ENCODE peak calls at places on chromosomes 6 and 20, in six cellular contexts. J is ovary, H is adrenal gland, D is Peyer's patch, M is HepG2, L is vagina. W is an unnamed sample.

GRCh38 chr6:18509871-18510643 is 122.9 kb downstream of the RNF144B start:
- DNase-seq in J (no peak), H (no peak), D (no peak), M (no peak), L (no peak), W (no peak)

GRCh38 chr6:32415521-32416019 is 8.6 kb upstream of the BTNL2 start:
- DNase-seq in J (peak), H (peak), D (peak), M (peak), L (no peak), W (peak)

GRCh38 chr6:131117866-131118265 is 17.4 kb upstream of the AKAP7 start:
- DNase-seq in J (no peak), H (no peak), D (no peak), M (no peak), L (no peak), W (no peak)

GRCh38 chr6:90177544-90178293 is 118.9 kb downstream of the BACH2 start:
- DNase-seq in J (no peak), H (no peak), D (no peak), M (no peak), L (no peak), W (no peak)

GRCh38 chr6:4352731-4353130 is 217.4 kb upstream of the ECI2 start:
- DNase-seq in J (no peak), H (no peak), D (no peak), M (no peak), L (no peak), W (no peak)

GRCh38 chr6:89941031-89941775 is 46.9 kb downstream of the GJA10 start:
- DNase-seq in J (peak), H (no peak), D (no peak), M (peak), L (no peak), W (no peak)

GRCh38 chr6:131023834-131024504 is 39.1 kb downstream of the EPB41L2 start:
- DNase-seq in J (no peak), H (no peak), D (no peak), M (no peak), L (no peak), W (no peak)

GRCh38 chr6:139655783-139656705 is 281.6 kb upstream of the CITED2 start:
- DNase-seq in J (no peak), H (no peak), D (peak), M (peak), L (no peak), W (no peak)

GRCh38 chr20:43590036-43590391 is 723 bp upstream of the IFT52 start:
- DNase-seq in J (no peak), H (peak), D (no peak), M (peak), L (no peak), W (no peak)

GRCh38 chr6:3366596-3367413 is 90.0 kb downstream of the SLC22A23 start:
- DNase-seq in J (no peak), H (no peak), D (no peak), M (peak), L (no peak), W (no peak)

GRCh38 chr20:36279776-36280175 is 26.4 kb upstream of the DLGAP4 start:
- DNase-seq in J (no peak), H (no peak), D (no peak), M (no peak), L (no peak), W (no peak)

GRCh38 chr6:169316651-169317050 is 63.0 kb upstream of the THBS2 start:
- DNase-seq in J (no peak), H (no peak), D (no peak), M (no peak), L (no peak), W (no peak)

GRCh38 chr6:21840428-21840827 is 246.9 kb downstream of the SOX4 start:
- DNase-seq in J (no peak), H (no peak), D (no peak), M (no peak), L (no peak), W (no peak)

GRCh38 chr6:47897233-47897632 is 115.4 kb downstream of the OPN5 start:
- DNase-seq in J (no peak), H (no peak), D (no peak), M (no peak), L (no peak), W (no peak)

GRCh38 chr6:1792989-1793388 is 183.3 kb downstream of the FOXC1 start:
- DNase-seq in J (no peak), H (no peak), D (no peak), M (peak), L (no peak), W (peak)

GRCh38 chr6:56416247-56416646 is 168.9 kb upstream of the COL21A1 start:
- DNase-seq in J (no peak), H (no peak), D (no peak), M (no peak), L (no peak), W (no peak)

GRCh38 chr6:14792118-14792955 is 453.5 kb upstream of the JARID2 start:
- DNase-seq in J (no peak), H (no peak), D (no peak), M (no peak), L (no peak), W (no peak)

GRCh38 chr20:20452254-20452676 is 84.4 kb downstream of the INSM1 start:
- DNase-seq in J (peak), H (peak), D (peak), M (no peak), L (no peak), W (no peak)

GRCh38 chr20:56249244-56249955 is 868 bp downstream of the MC3R start:
- DNase-seq in J (peak), H (peak), D (no peak), M (peak), L (no peak), W (peak)

GRCh38 chr6:113857565-113858066 is 471 bp downstream of the MARCKS start:
- DNase-seq in J (peak), H (peak), D (peak), M (no peak), L (no peak), W (no peak)

GRCh38 chr6:16712250-16712930 is 48.9 kb downstream of the ATXN1 start:
- DNase-seq in J (no peak), H (peak), D (no peak), M (no peak), L (no peak), W (no peak)

GRCh38 chr6:113630738-113631535 is 226.2 kb upstream of the MARCKS start:
- DNase-seq in J (no peak), H (peak), D (peak), M (no peak), L (no peak), W (no peak)

GRCh38 chr20:32482251-32483220 is 102.6 kb downstream of the NOL4L start:
- DNase-seq in J (peak), H (peak), D (peak), M (no peak), L (no peak), W (no peak)

GRCh38 chr6:55281215-55281614 is 46.1 kb upstream of the GFRAL start:
- DNase-seq in J (no peak), H (no peak), D (no peak), M (no peak), L (no peak), W (no peak)

GRCh38 chr6:115091461-115091860 is 748.6 kb upstream of the HS3ST5 start:
- DNase-seq in J (no peak), H (no peak), D (no peak), M (no peak), L (no peak), W (no peak)

GRCh38 chr6:98845201-98846020 is 11.0 kb downstream of the POU3F2 start:
- DNase-seq in J (peak), H (peak), D (peak), M (peak), L (no peak), W (peak)

GRCh38 chr6:168737481-168737880 is 296.5 kb downstream of the SMOC2 start:
- DNase-seq in J (no peak), H (no peak), D (no peak), M (peak), L (no peak), W (no peak)

GRCh38 chr20:36092424-36093024 is 62.0 kb upstream of the EPB41L1 start:
- DNase-seq in J (peak), H (peak), D (no peak), M (no peak), L (no peak), W (peak)

GRCh38 chr20:12902992-12903391 is 105.8 kb upstream of the SPTLC3 start:
- DNase-seq in J (no peak), H (no peak), D (no peak), M (no peak), L (no peak), W (no peak)

GRCh38 chr6:166760288-166760687 is 133.2 kb upstream of the RPS6KA2 start:
- DNase-seq in J (no peak), H (no peak), D (no peak), M (no peak), L (no peak), W (no peak)

GRCh38 chr6:166578536-166579233 is 7.8 kb downstream of the RAMACL start:
- DNase-seq in J (no peak), H (no peak), D (no peak), M (no peak), L (peak), W (no peak)

GRCh38 chr20:20894280-20894679 is 181.8 kb upstream of the RALGAPA2 start:
- DNase-seq in J (no peak), H (no peak), D (no peak), M (no peak), L (no peak), W (no peak)

GRCh38 chr6:138401960-138402832 is 1.8 kb upstream of the HEBP2 start:
- DNase-seq in J (no peak), H (no peak), D (no peak), M (no peak), L (no peak), W (no peak)

GRCh38 chr6:138403324-138403800 is 661 bp upstream of the HEBP2 start:
- DNase-seq in J (peak), H (peak), D (peak), M (no peak), L (no peak), W (peak)

GRCh38 chr6:138404666-138405337 is 779 bp downstream of the HEBP2 start:
- DNase-seq in J (peak), H (peak), D (peak), M (no peak), L (no peak), W (peak)

GRCh38 chr6:138402833-138403187 is 1.2 kb upstream of the HEBP2 start:
- DNase-seq in J (no peak), H (no peak), D (no peak), M (no peak), L (no peak), W (no peak)

GRCh38 chr6:138403801-138404665 is at the start of gene HEBP2:
- DNase-seq in J (peak), H (peak), D (peak), M (peak), L (peak), W (peak)
- TF ChIP-seq POLR2A in J (peak), H (peak), D (peak), M (peak), L (peak), W (peak)

GRCh38 chr6:36120539-36120938 is 9.8 kb upstream of the MAPK13 start:
- DNase-seq in J (no peak), H (no peak), D (peak), M (no peak), L (no peak), W (peak)
- TF ChIP-seq POLR2A in J (no peak), H (no peak), D (no peak), M (no peak), L (no peak), W (no peak)

DNA sequence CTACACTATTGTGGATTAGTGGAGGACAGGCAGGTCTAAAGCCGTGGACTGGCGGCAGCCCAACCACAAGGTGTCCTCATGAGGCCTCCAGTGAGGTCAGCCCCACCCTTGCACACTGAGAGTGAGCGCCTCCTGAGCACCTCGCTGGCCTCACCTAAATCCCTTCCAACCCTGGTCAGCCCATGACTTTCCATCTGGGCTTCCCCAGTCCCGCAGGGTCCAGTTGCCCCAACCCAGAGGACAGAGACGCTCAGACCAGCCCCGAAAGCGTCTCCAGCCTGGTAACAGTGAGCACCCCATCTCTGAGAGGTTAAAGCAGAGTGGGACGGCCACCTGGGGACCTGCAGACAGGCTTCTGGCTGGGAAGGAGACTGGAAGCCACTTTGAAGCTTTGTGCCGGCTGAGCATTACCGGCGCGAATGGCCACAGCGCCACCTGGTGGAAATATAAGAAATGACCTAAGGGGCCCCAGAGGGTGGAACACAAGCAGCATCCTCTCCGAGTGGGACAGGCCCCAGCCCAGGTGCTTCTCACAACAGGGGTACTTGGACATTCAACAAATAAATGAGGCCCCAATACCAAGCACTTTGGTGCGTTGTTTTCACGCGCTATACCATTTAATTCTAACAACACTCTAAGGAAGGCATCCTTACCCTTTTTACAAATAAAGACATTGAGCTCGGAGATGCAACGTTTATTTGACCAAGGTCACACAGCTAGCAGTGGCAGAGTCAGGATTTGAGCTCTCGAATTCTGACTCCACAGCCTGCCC is 65.7 kb upstream of the TOP1 start:
- DNase-seq in J (peak), H (peak), D (peak), M (peak), L (peak), W (peak)
- TF ChIP-seq POLR2A in J (no peak), H (no peak), D (no peak), M (no peak), L (no peak), W (no peak)

GRCh38 chr20:50395258-50395729 is 114.9 kb upstream of the PTPN1 start:
- DNase-seq in J (peak), H (peak), D (peak), M (no peak), L (no peak), W (no peak)
- TF ChIP-seq POLR2A in J (peak), H (no peak), D (no peak), M (no peak), L (no peak), W (no peak)

GRCh38 chr20:63682384-63683139 is 13.9 kb upstream of the TNFRSF6B start:
- DNase-seq in J (peak), H (peak), D (peak), M (peak), L (no peak), W (no peak)

GRCh38 chr20:63680857-63681608 is 15.4 kb upstream of the TNFRSF6B start:
- DNase-seq in J (no peak), H (no peak), D (no peak), M (no peak), L (no peak), W (no peak)

GRCh38 chr20:63679799-63680305 is 16.6 kb upstream of the TNFRSF6B start:
- DNase-seq in J (no peak), H (no peak), D (no peak), M (no peak), L (no peak), W (no peak)

GRCh38 chr20:63680427-63680826 is 16.0 kb upstream of the TNFRSF6B start:
- DNase-seq in J (no peak), H (no peak), D (no peak), M (no peak), L (no peak), W (no peak)

DNA sequence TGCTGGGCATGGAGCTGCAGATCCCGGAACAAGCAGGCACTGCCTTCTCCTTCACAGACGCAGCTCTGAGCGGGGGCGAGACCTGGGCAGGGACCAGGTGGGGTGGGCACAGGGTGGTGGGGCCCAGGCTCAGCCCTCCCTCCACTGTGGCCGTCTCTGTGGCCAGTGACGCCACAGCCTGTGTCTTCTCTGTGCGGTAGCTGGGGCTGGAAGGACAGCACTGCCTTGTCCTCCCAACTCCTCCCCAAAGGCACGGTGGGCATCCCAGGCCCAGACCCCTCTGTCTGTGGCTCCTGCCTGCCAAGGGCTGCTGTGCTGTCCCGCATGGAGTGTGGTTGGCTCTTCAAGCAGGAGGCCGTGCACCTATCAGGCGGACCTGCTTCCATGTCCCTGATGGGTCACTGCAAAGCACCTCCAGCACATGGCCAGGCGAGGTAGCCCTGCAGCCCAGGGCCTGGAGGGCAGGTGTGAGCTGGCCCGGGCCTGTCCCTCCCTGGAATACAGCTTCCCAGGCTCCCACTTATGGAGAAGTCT is 14.8 kb upstream of the TNFRSF6B start:
- DNase-seq in J (no peak), H (no peak), D (no peak), M (no peak), L (no peak), W (no peak)
- TF ChIP-seq POLR2A in J (no peak), H (no peak), D (no peak), M (no peak), L (no peak), W (no peak)

DNA sequence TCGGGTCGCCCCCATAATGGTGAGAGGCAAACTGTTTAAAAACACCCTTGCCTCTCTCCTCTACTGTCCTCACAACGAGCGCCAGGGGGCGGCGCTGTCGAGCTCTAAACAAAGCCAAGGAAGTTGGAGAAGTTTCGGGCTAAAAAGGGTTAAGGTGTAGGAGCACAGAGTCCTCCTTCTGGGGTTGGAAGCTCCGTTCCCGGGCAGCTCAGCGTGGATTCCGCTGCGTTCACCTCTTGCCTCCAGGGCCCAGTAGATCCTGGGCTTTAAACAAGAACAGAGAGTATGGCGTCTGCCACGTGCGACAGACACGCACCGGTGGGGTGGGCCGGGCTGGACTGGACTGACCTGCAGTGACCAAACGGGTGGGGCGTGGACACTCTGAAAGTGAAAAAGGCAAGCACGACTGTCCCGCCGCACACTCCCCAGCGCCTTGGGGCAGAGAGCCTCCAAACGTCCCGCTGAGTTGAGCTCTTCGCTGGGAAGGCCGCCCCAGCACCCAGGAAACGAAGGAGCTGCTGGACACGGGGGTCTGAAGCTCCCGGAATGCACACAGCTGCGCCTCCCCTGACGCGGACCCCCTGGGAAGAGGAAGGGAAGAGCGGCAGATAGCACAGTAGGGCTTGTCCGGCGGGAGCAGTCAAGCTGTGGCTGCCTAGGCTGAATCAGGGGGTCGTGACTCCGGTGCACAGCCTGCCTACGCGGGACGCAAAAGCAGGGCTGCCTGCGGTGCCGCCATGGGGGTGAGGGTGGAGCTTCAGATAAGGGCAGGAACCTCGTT is 1.6 kb upstream of the THBD start:
- DNase-seq in J (peak), H (peak), D (peak), M (no peak), L (no peak), W (peak)
- TF ChIP-seq POLR2A in J (no peak), H (no peak), D (no peak), M (no peak), L (no peak), W (peak)